ENCODE peak calls at places on chromosome 7, in five cellular contexts. B, P, V, N and M are unnamed samples.

GRCh38 chr7:98372993-98373392 is 27.9 kb downstream of the BAIAP2L1 start:
- DNase-seq in N (no peak), B (no peak), P (no peak), V (no peak), M (no peak)

GRCh38 chr7:47517821-47518480 is 64.0 kb downstream of the TNS3 start:
- DNase-seq in P (no peak), B (no peak), V (no peak), N (no peak), M (no peak)

GRCh38 chr7:35415411-35415822 is 161.5 kb upstream of the TBX20 start:
- DNase-seq in P (no peak), N (no peak), B (no peak), V (no peak), M (no peak)

GRCh38 chr7:1734331-1734730 is 64.3 kb downstream of the ELFN1 start:
- DNase-seq in V (no peak), N (no peak), P (peak), B (no peak), M (no peak)

GRCh38 chr7:116929021-116929420 is 24.3 kb upstream of the ST7 start:
- DNase-seq in N (no peak), P (no peak), V (no peak), B (no peak), M (no peak)

GRCh38 chr7:19707240-19707639 is 1.6 kb downstream of the POLR1F start:
- DNase-seq in N (no peak), V (no peak), P (no peak), B (no peak), M (no peak)

GRCh38 chr7:78134256-78134655 is 335.7 kb downstream of the PHTF2 start:
- DNase-seq in P (no peak), N (peak), V (no peak), B (no peak), M (no peak)

GRCh38 chr7:71817931-71818330 is 594.2 kb downstream of the CALN1 start:
- DNase-seq in P (no peak), N (no peak), V (no peak), B (no peak), M (no peak)

GRCh38 chr7:39413866-39414668 is 152.1 kb upstream of the YAE1 start:
- DNase-seq in N (peak), B (no peak), P (peak), V (peak), M (no peak)

GRCh38 chr7:30658471-30659074 is 23.7 kb downstream of the CRHR2 start:
- DNase-seq in B (no peak), N (no peak), P (no peak), V (peak), M (no peak)

GRCh38 chr7:35630573-35630972 is 64.4 kb downstream of the HERPUD2 start:
- DNase-seq in N (no peak), P (no peak), B (no peak), V (no peak), M (no peak)

GRCh38 chr7:137642467-137642866 is 204.3 kb downstream of the DGKI start:
- DNase-seq in B (no peak), V (no peak), N (no peak), P (no peak), M (no peak)

GRCh38 chr7:77479536-77480088 is 57.5 kb upstream of the PTPN12 start:
- DNase-seq in V (no peak), N (no peak), P (no peak), B (no peak), M (no peak)

GRCh38 chr7:106793015-106793651 is 71.9 kb upstream of the PIK3CG start:
- DNase-seq in B (no peak), P (no peak), N (peak), V (no peak), M (no peak)

GRCh38 chr7:153504288-153505075 is 547.7 kb upstream of the DPP6 start:
- DNase-seq in P (no peak), N (no peak), V (no peak), B (no peak), M (no peak)

GRCh38 chr7:79216236-79216635 is 237.2 kb downstream of the MAGI2 start:
- DNase-seq in N (no peak), B (no peak), P (no peak), V (no peak), M (no peak)

GRCh38 chr7:99772565-99772964 is 11.4 kb downstream of the CYP3A4 start:
- DNase-seq in V (no peak), N (no peak), P (no peak), B (no peak), M (no peak)

GRCh38 chr7:6260291-6261183 is 11.9 kb downstream of the CYTH3 start:
- DNase-seq in P (no peak), V (no peak), B (no peak), N (no peak), M (no peak)

GRCh38 chr7:134605978-134606923 is 40.4 kb upstream of the BPGM start:
- DNase-seq in P (no peak), V (peak), N (peak), B (peak), M (peak)

GRCh38 chr7:105769951-105770628 is 106.3 kb downstream of the ATXN7L1 start:
- DNase-seq in V (peak), P (no peak), N (no peak), B (no peak), M (no peak)

GRCh38 chr7:29871787-29872398 is 65.6 kb downstream of the WIPF3 start:
- DNase-seq in V (no peak), B (no peak), N (no peak), P (no peak), M (no peak)

GRCh38 chr7:69932034-69932628 is 333.9 kb downstream of the AUTS2 start:
- DNase-seq in V (no peak), B (no peak), N (peak), P (no peak), M (no peak)

GRCh38 chr7:32680259-32681173 is 185.2 kb downstream of the AVL9 start:
- DNase-seq in P (no peak), B (no peak), V (no peak), N (no peak), M (no peak)

GRCh38 chr7:69922011-69922803 is 323.9 kb downstream of the AUTS2 start:
- DNase-seq in N (no peak), V (no peak), B (no peak), P (no peak), M (no peak)

GRCh38 chr7:137146552-137146961 is 197.0 kb downstream of the PTN start:
- DNase-seq in V (no peak), N (no peak), P (no peak), B (no peak), M (no peak)

GRCh38 chr7:134018321-134018720 is 108.8 kb upstream of the LRGUK start:
- DNase-seq in P (no peak), N (no peak), V (no peak), B (no peak), M (no peak)

GRCh38 chr7:141264511-141264910 is 190.6 kb downstream of the TMEM178B start:
- DNase-seq in N (no peak), B (no peak), V (no peak), P (no peak), M (no peak)

GRCh38 chr7:69677054-69677847 is 79.0 kb downstream of the AUTS2 start:
- DNase-seq in P (no peak), B (no peak), N (peak), V (no peak), M (no peak)

GRCh38 chr7:115229401-115230083 is 307.6 kb downstream of the MDFIC start:
- DNase-seq in N (no peak), B (no peak), P (no peak), V (no peak), M (no peak)